ENCODE peak calls at places on chromosomes 3 and 15, in five cellular contexts. D, G, S, J and O are unnamed samples.

GRCh38 chr15:80429964-80430363 is 25.8 kb downstream of the ARNT2 start:
- DNase-seq in D (no peak), G (no peak), S (peak), J (no peak), O (no peak)

GRCh38 chr15:57705746-57706404 is 639 bp upstream of the POLR2M start:
- DNase-seq in D (no peak), G (no peak), S (no peak), J (no peak), O (no peak)

GRCh38 chr15:90883971-90884718 is at the start of gene FES:
- DNase-seq in D (no peak), G (peak), S (no peak), J (no peak), O (no peak)

GRCh38 chr3:188772886-188773285 is 398.9 kb upstream of the TPRG1 start:
- DNase-seq in D (peak), G (peak), S (no peak), J (no peak), O (no peak)

GRCh38 chr3:28564211-28564610 is 215.6 kb upstream of the AZI2 start:
- DNase-seq in D (no peak), G (no peak), S (no peak), J (no peak), O (no peak)

GRCh38 chr3:38245930-38246329 is 19.7 kb upstream of the SLC22A13 start:
- DNase-seq in D (no peak), G (no peak), S (no peak), J (no peak), O (no peak)

GRCh38 chr3:122973893-122974615 is 53.5 kb downstream of the SEMA5B start:
- DNase-seq in D (no peak), G (no peak), S (no peak), J (no peak), O (no peak)

GRCh38 chr15:52789601-52790165 is 453 bp downstream of the ONECUT1 start:
- DNase-seq in D (no peak), G (peak), S (no peak), J (peak), O (no peak)

GRCh38 chr3:160999268-160999667 is 105.9 kb downstream of the B3GALNT1 start:
- DNase-seq in D (no peak), G (peak), S (no peak), J (peak), O (no peak)

GRCh38 chr15:70852501-70853269 is 1.3 kb downstream of the LARP6 start:
- DNase-seq in D (no peak), G (no peak), S (no peak), J (peak), O (no peak)

GRCh38 chr3:8987673-8988655 is 24.7 kb upstream of the RAD18 start:
- DNase-seq in D (no peak), G (peak), S (peak), J (peak), O (peak)

GRCh38 chr3:126751611-126752302 is 47.7 kb downstream of the CHCHD6 start:
- DNase-seq in D (no peak), G (no peak), S (no peak), J (no peak), O (no peak)

GRCh38 chr3:51535146-51536019 is 3.1 kb upstream of the RAD54L2 start:
- DNase-seq in D (no peak), G (no peak), S (no peak), J (peak), O (no peak)

GRCh38 chr3:51544011-51544775 is 5.7 kb downstream of the RAD54L2 start:
- DNase-seq in D (no peak), G (no peak), S (no peak), J (no peak), O (no peak)

GRCh38 chr3:51538115-51538458 is 432 bp upstream of the RAD54L2 start:
- DNase-seq in D (no peak), G (no peak), S (no peak), J (no peak), O (no peak)

GRCh38 chr3:51539291-51539891 is 872 bp downstream of the RAD54L2 start:
- DNase-seq in D (no peak), G (peak), S (peak), J (peak), O (peak)

DNA sequence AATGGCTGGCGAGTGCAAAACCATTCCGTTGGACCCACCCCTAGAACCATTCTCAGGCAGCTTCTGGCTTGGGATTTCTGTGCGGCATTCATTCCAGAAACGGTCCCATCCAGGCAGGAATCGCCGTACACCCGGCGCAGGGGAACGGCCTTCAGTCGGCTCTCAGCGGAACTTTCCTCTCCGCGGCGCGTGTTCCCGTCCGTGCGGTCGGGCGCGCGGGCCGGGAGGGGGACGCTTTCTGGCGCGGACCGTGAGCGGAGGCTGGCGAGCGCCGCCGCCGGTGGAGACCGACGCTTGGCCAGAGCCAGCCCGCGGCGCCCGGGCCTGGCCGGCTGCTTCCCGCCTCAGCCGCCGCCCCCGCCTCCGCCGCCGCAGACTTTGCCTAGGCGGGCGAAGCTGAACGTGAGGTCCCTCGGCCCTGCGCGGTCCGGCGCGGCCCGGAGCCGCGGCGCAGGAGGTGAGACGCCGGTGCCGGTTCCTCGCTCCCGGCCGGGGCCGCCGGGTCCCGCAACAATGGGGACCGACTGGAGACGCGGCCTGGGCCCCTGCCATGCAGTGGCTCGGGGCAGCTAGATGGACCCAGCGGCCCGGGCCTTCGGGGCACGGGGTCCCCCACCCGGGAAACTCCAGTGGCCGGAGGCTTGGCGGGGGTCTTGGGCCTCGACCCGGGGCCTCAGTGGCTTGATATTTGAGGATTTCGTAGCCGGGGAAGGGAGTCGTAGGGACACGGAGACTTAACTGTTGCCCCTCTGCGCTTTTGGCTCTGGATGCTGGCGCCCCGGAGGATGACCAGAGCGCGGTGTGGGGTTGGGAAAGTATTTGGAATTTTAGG is at the start of gene RAD54L2:
- DNase-seq in D (peak), G (peak), S (peak), J (peak), O (peak)
- TF ChIP-seq CTCF in D (no peak), G (no peak), S (no peak), J (peak), O (peak)

GRCh38 chr15:101498731-101499480 is 9.4 kb upstream of the PCSK6 start:
- DNase-seq in D (no peak), G (no peak), S (peak), J (no peak), O (no peak)
- H3K27ac ChIP-seq in D (no peak), G (peak), S (peak), J (no peak), O (no peak)

GRCh38 chr15:31367021-31367729 is 40.5 kb downstream of the KLF13 start:
- DNase-seq in D (no peak), G (no peak), S (no peak), J (no peak), O (no peak)

GRCh38 chr15:31366169-31366734 is 39.6 kb downstream of the KLF13 start:
- DNase-seq in D (no peak), G (peak), S (no peak), J (peak), O (peak)

GRCh38 chr15:31364301-31365031 is 37.8 kb downstream of the KLF13 start:
- DNase-seq in D (no peak), G (peak), S (no peak), J (peak), O (no peak)

GRCh38 chr15:31365032-31365654 is 38.5 kb downstream of the KLF13 start:
- DNase-seq in D (no peak), G (no peak), S (no peak), J (no peak), O (no peak)

GRCh38 chr15:31365655-31366127 is 39.1 kb downstream of the KLF13 start:
- DNase-seq in D (peak), G (peak), S (peak), J (peak), O (peak)
- TF ChIP-seq CTCF in D (peak), G (peak), S (peak), J (peak), O (no peak)

DNA sequence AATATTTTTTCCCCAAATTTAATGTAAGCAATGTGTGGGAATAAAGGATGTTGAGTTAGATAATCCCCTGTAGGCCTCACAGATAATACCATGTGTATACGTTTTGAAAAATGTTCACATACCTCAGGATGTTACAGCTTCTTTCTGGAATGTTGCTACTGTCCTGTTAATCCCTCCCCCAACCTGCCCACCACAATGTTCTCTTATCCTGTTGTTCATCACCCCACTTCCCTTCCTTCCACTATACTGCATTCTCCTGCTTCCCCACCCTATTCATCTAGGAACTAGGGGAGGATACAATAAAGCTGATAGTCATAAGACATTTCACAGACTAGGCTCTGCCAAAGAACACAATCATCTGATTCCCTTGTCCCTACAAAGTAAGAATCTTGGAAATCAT is 92.1 kb downstream of the IGF2BP2 start:
- DNase-seq in D (peak), G (no peak), S (no peak), J (peak), O (no peak)
- H3K27ac ChIP-seq in D (no peak), G (no peak), S (no peak), J (peak), O (no peak)

DNA sequence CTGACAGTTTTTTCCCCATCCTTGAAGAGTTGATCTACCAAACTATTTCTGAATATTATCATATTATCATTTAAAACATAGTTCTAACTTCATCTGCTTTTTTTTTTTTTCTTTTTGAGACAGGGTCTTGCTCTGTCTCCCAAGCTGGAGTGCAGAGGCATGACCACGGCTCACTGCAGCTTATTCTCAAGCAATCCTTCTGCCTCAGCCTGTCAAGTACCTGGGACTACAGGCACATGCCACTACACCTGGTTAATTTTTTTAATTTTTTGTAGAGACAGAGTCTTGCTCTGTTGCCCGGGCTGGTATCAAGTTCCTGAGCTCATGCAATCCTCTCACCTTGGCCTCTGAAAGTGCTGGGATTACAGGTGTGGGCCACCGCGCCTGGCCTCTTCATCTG is 1.3 kb downstream of the EIF2AK4 start:
- DNase-seq in D (no peak), G (no peak), S (no peak), J (no peak), O (no peak)
- TF ChIP-seq CTCF in D (no peak), G (no peak), S (no peak), J (no peak), O (no peak)